ENCODE peak calls at places on chromosomes 12 and 14, in four cellular contexts. X is mesendoderm, R is foreskin fibroblast, C is hepatocyte. Y is an unnamed sample.

GRCh38 chr12:80565276-80565675 is 121.2 kb downstream of the PTPRQ start:
- DNase-seq in X (no peak), R (peak), C (peak), Y (no peak)

GRCh38 chr12:106773286-106773685 is 1.2 kb upstream of the RIC8B start:
- DNase-seq in X (peak), R (no peak), C (no peak), Y (no peak)

GRCh38 chr12:79764641-79765040 is 73.9 kb upstream of the PAWR start:
- DNase-seq in X (no peak), R (no peak), C (no peak), Y (no peak)

GRCh38 chr12:26803552-26803951 is 29.4 kb downstream of the ITPR2 start:
- DNase-seq in X (no peak), R (peak), C (no peak), Y (no peak)

GRCh38 chr14:29773990-29774389 is 153.7 kb downstream of the PRKD1 start:
- DNase-seq in X (no peak), R (no peak), C (no peak), Y (no peak)

GRCh38 chr14:49860988-49861387 is 8.4 kb upstream of the NEMF start:
- DNase-seq in X (no peak), R (no peak), C (no peak), Y (no peak)

GRCh38 chr12:67531051-67531450 is 117.5 kb upstream of the DYRK2 start:
- DNase-seq in X (no peak), R (no peak), C (no peak), Y (no peak)

GRCh38 chr12:27861428-27862167 is 81.6 kb upstream of the MANSC4 start:
- DNase-seq in X (no peak), R (peak), C (no peak), Y (no peak)

GRCh38 chr12:21149849-21150248 is 18.9 kb downstream of the SLCO1B1 start:
- DNase-seq in X (no peak), R (no peak), C (no peak), Y (no peak)

GRCh38 chr14:68976160-68977067 is 2.7 kb downstream of the ACTN1 start:
- DNase-seq in X (no peak), R (peak), C (peak), Y (no peak)

GRCh38 chr12:45730842-45731336 is 1.4 kb downstream of the ARID2 start:
- DNase-seq in X (peak), R (peak), C (no peak), Y (no peak)

GRCh38 chr12:15435597-15435996 is 113.3 kb downstream of the PTPRO start:
- DNase-seq in X (peak), R (peak), C (no peak), Y (no peak)

GRCh38 chr12:46401703-46402102 is 29.1 kb upstream of the SLC38A2 start:
- DNase-seq in X (no peak), R (peak), C (peak), Y (no peak)

GRCh38 chr12:10584415-10584814 is 29.0 kb downstream of the MAGOHB start:
- DNase-seq in X (no peak), R (no peak), C (no peak), Y (no peak)

GRCh38 chr14:86782092-86782580 is 1210.8 kb downstream of the GALC start:
- DNase-seq in X (no peak), R (no peak), C (no peak), Y (no peak)

GRCh38 chr12:3989218-3989550 is 116.0 kb upstream of the PARP11 start:
- DNase-seq in X (peak), R (no peak), C (no peak), Y (no peak)

GRCh38 chr12:51335931-51336330 is 10.5 kb downstream of the CELA1 start:
- DNase-seq in X (no peak), R (no peak), C (no peak), Y (no peak)

GRCh38 chr14:39446131-39446744 is 14.0 kb upstream of the FBXO33 start:
- DNase-seq in X (no peak), R (no peak), C (no peak), Y (no peak)

GRCh38 chr14:94110552-94111181 is at the start of gene IFI27:
- DNase-seq in X (no peak), R (peak), C (no peak), Y (peak)

GRCh38 chr14:100103261-100104005 is 38.2 kb downstream of the EVL start:
- DNase-seq in X (no peak), R (peak), C (no peak), Y (no peak)
- H3K4me3 ChIP-seq in X (no peak), R (no peak), C (no peak), Y (no peak)

GRCh38 chr14:104967144-104967413 is 11.1 kb downstream of the AHNAK2 start:
- DNase-seq in X (no peak), R (no peak), C (no peak), Y (no peak)
- H3K4me3 ChIP-seq in X (no peak), R (no peak), C (no peak), Y (no peak)

GRCh38 chr14:100079606-100080005 is 14.4 kb downstream of the EVL start:
- DNase-seq in X (no peak), R (no peak), C (no peak), Y (no peak)
- H3K4me3 ChIP-seq in X (no peak), R (no peak), C (no peak), Y (no peak)

DNA sequence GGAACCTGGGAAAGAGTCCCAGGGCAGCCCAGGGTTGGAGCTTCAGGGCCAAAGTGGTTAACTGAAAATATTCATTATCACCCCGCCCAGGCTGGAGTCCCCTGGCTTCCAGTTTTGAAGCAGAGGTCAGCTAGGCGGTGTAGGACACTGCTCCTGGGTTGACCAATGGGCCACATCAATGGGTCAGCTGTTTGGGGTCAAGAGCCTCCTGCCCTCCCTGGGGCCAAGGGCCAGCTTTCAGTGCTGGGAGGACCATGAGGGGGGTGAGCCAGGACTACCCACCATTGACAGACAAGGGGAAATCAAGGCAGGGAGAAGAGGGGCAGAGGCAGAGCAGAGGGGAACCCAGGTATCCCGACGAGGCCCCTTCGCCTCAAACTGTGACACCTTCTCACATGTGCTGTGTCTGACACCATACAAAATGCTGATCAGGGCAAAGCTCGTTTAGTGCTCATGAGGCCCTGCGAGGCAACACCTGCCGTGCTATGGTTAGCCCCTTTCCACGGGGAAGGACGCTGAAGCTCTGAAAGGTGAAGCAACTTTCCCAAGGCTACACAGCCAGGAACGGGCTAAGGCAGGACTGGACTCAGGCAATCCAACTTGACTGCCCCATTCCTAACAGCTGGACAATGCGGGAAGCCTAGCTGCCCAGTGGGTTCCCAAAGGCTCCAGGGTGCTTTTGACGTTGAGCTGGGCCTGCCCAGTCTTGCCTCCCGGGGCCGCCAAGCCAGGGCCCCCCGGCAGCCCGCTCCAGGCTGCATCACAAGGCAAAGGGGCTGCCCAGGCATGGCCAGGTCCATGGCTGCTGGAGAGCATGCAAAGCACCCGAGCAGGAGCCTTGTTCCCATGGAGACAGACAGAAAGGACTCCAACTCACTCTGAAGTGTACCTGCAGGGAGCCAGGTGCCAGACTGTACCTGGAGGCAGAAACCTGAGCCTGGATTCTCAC is 2.0 kb downstream of the SYNE3 start:
- DNase-seq in X (peak), R (no peak), C (no peak), Y (peak)
- H3K4me3 ChIP-seq in X (no peak), R (peak), C (no peak), Y (no peak)

GRCh38 chr12:63814146-63814774 is 30.2 kb upstream of the SRGAP1 start:
- DNase-seq in X (no peak), R (no peak), C (no peak), Y (no peak)
- H3K4me3 ChIP-seq in X (no peak), R (no peak), C (no peak), Y (no peak)